ENCODE peak calls at places on chromosomes 12 and 14, in five cellular contexts. S is HEK293T; A is fibroblast of the aortic adventitia; E is effector memory CD4-positive, alpha-beta T cell; U is NCI-H345. I is an unnamed sample.
A peak's percentile ranks its signal among the peaks of the same experiment; 100 is the strongest.

GRCh38 chr12:52052471-52053186 is 1.4 kb downstream of the NR4A1 start:
- DNase-seq in E (no peak), S (no peak), A (peak; percentile 65), U (peak; percentile 22), I (peak; percentile 74)

GRCh38 chr12:6450091-6450868 is 1.6 kb upstream of the TAPBPL start:
- DNase-seq in S (no peak), U (no peak), E (no peak), A (no peak), I (no peak)

GRCh38 chr14:98906123-98906995 is 365.6 kb downstream of the BCL11B start:
- DNase-seq in A (no peak), S (no peak), U (peak; percentile 49), E (no peak), I (peak; percentile 34)

GRCh38 chr14:71116206-71117122 is 209.2 kb downstream of the PCNX1 start:
- DNase-seq in S (no peak), U (no peak), A (no peak), E (no peak), I (no peak)

GRCh38 chr12:100706029-100706428 is 88.5 kb upstream of the ANO4 start:
- DNase-seq in A (peak; percentile 6), S (no peak), U (peak; percentile 79), E (no peak), I (peak; percentile 85)

GRCh38 chr14:39603942-39604341 is 171.7 kb upstream of the FBXO33 start:
- DNase-seq in E (no peak), U (no peak), A (no peak), S (no peak), I (no peak)

GRCh38 chr12:51951843-51952722 is 584 bp downstream of the ACVR1B start:
- DNase-seq in A (no peak), U (no peak), S (no peak), E (no peak), I (peak; percentile 22)

GRCh38 chr12:123367511-123367910 is 2.9 kb upstream of the SBNO1 start:
- DNase-seq in A (peak; percentile 17), S (no peak), U (no peak), E (no peak), I (no peak)

GRCh38 chr14:91010153-91010533 is 50.3 kb downstream of the RPS6KA5 start:
- DNase-seq in A (no peak), U (no peak), E (no peak), S (no peak), I (no peak)

GRCh38 chr14:104136472-104137296 is 1.7 kb upstream of the KIF26A start:
- DNase-seq in E (no peak), A (no peak), S (no peak), U (no peak), I (peak; percentile 5)

GRCh38 chr14:96270565-96271420 is 14.8 kb downstream of the BDKRB1 start:
- DNase-seq in S (no peak), U (no peak), A (peak; percentile 62), E (no peak), I (peak; percentile 60)

GRCh38 chr12:99918003-99918402 is 66.7 kb downstream of the ANKS1B start:
- DNase-seq in U (no peak), S (no peak), A (peak; percentile 6), E (no peak), I (peak; percentile 63)

GRCh38 chr12:2481951-2482350 is 312.8 kb upstream of the FKBP4 start:
- DNase-seq in S (no peak), A (no peak), E (no peak), U (no peak), I (no peak)

GRCh38 chr12:75853621-75854020 is 178.0 kb downstream of the PHLDA1 start:
- DNase-seq in S (no peak), U (peak; percentile 28), E (no peak), A (peak; percentile 43), I (no peak)

GRCh38 chr14:68695871-68696665 is 96.8 kb downstream of the ZFP36L1 start:
- DNase-seq in S (no peak), E (no peak), A (no peak), U (no peak), I (no peak)

GRCh38 chr14:65167072-65167645 is 64.8 kb upstream of the MAX start:
- DNase-seq in S (no peak), E (no peak), U (no peak), A (peak; percentile 28), I (peak; percentile 27)

GRCh38 chr12:60257063-60257462 is 661.2 kb downstream of the SLC16A7 start:
- DNase-seq in A (peak; percentile 88), U (no peak), E (no peak), S (no peak), I (peak; percentile 87)

GRCh38 chr14:29925106-29925722 is 2.4 kb downstream of the PRKD1 start:
- DNase-seq in S (no peak), E (no peak), A (peak; percentile 61), U (no peak), I (peak; percentile 75)

GRCh38 chr12:66210840-66211239 is 21.8 kb downstream of the IRAK3 start:
- DNase-seq in U (no peak), E (no peak), A (peak; percentile 26), S (no peak), I (peak; percentile 48)

GRCh38 chr12:25979059-25979458 is 20.6 kb downstream of the RASSF8 start:
- DNase-seq in U (no peak), E (no peak), S (no peak), A (peak; percentile 46), I (no peak)

GRCh38 chr12:111419784-111420183 is 14.1 kb downstream of the SH2B3 start:
- DNase-seq in U (no peak), S (no peak), A (no peak), E (no peak), I (no peak)

GRCh38 chr14:61470261-61470953 is 149.0 kb downstream of the PRKCH start:
- DNase-seq in U (peak; percentile 17), E (no peak), S (no peak), A (peak; percentile 97), I (peak; percentile 100)

GRCh38 chr14:32054536-32054935 is 22.6 kb upstream of the ARHGAP5 start:
- DNase-seq in S (no peak), E (no peak), A (no peak), U (no peak), I (no peak)

GRCh38 chr12:128970941-128971340 is 117.7 kb downstream of the GLT1D1 start:
- DNase-seq in E (no peak), S (no peak), U (peak; percentile 77), A (no peak), I (no peak)

GRCh38 chr14:101500061-101500460 is 61.2 kb upstream of the DIO3 start:
- DNase-seq in E (no peak), A (no peak), U (no peak), S (no peak), I (no peak)

GRCh38 chr12:109255377-109255776 is 53.7 kb downstream of the FOXN4 start:
- DNase-seq in E (no peak), U (no peak), A (peak; percentile 15), S (no peak), I (peak; percentile 69)

I was measured in cardiac fibroblast.